ENCODE peak calls at places on chromosomes 4 and X, in four cellular contexts. F is K562, J is HepG2, T is GM12878. Y is an unnamed sample.

GRCh38 chr4:82553020-82553419 is 8.8 kb downstream of the TMEM150C start:
- DNase-seq in F (no peak), J (no peak), T (no peak), Y (no peak)

GRCh38 chr4:68724922-68725321 is 54.5 kb upstream of the UGT2B15 start:
- DNase-seq in F (no peak), J (no peak), T (no peak), Y (no peak)

GRCh38 chr4:10983274-10983673 is 298.7 kb upstream of the CLNK start:
- DNase-seq in F (no peak), J (no peak), T (no peak), Y (no peak)

GRCh38 chrX:72028701-72029470 is 102.8 kb downstream of the RTL5 start:
- DNase-seq in F (no peak), J (no peak), T (no peak), Y (no peak)

GRCh38 chrX:12672362-12673106 is 118.7 kb upstream of the PRPS2 start:
- DNase-seq in F (no peak), J (no peak), T (no peak), Y (no peak)

GRCh38 chr4:119525771-119526712 is 102.6 kb downstream of the PDE5A start:
- DNase-seq in F (no peak), J (no peak), T (no peak), Y (no peak)

GRCh38 chrX:85111347-85111746 is 107.7 kb downstream of the APOOL start:
- DNase-seq in F (peak), J (no peak), T (no peak), Y (no peak)

GRCh38 chr4:55086561-55086960 is 38.8 kb downstream of the KDR start:
- DNase-seq in F (no peak), J (no peak), T (no peak), Y (no peak)

GRCh38 chrX:105837227-105837626 is 14.9 kb downstream of the NRK start:
- DNase-seq in F (no peak), J (no peak), T (no peak), Y (no peak)

GRCh38 chrX:71652405-71652804 is 14.9 kb upstream of the LOC101059915 start:
- DNase-seq in F (peak), J (peak), T (no peak), Y (peak)

GRCh38 chrX:155070975-155071693 is at the start of the genes BRCC3, CMC4 and MTCP1:
- DNase-seq in F (peak), J (peak), T (peak), Y (peak)
- TF ChIP-seq CREM in F (peak), J (no peak), T (no peak), Y (no peak)

DNA sequence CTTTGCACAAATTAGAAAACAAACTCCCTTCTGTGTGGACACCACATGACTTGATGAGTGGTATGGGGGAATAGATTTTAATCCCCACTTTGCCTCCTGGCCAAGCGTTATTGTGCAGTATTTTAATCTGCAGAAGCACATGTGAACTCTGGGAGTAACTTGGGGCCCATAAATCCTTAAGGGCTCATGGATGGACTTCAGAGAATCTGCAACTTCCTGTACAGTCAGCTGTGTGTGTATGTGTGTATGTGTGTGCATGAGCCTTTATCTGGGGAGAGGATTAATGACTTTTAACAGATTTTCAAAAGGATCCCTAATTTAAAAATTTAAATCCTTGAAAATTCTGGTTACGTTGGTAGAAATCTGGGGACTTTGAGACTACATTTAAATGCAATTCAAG is 105.0 kb upstream of the PAQR3 start:
- DNase-seq in F (no peak), J (no peak), T (no peak), Y (no peak)
- TF ChIP-seq CREM in F (no peak), J (no peak), T (no peak), Y (no peak)

GRCh38 chrX:134999469-134999868 is 8.7 kb downstream of the SMIM10 start:
- DNase-seq in F (no peak), J (peak), T (peak), Y (no peak)
- TF ChIP-seq CREM in F (no peak), J (no peak), T (no peak), Y (no peak)

DNA sequence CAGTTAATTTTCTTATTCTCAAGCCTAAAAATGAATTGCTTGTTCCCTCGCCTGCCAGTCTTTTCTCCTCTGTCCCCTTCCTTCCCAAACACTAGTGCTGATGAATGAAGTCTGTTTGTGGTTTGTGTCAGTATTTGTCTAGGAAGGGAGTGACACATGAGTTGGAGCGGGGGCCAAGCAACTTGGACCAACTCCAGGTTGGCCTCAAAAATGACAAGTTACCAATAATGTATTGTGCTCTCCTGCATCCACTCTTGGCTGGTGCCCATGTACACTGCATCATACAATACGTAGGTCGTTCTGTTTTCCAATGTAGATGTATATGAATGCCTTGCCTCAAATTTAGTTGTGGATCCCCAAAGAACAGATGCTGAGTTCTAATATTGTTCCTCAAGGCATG is 223.0 kb upstream of the GPC4 start:
- DNase-seq in F (no peak), J (no peak), T (no peak), Y (no peak)
- TF ChIP-seq CREM in F (no peak), J (no peak), T (no peak), Y (no peak)

DNA sequence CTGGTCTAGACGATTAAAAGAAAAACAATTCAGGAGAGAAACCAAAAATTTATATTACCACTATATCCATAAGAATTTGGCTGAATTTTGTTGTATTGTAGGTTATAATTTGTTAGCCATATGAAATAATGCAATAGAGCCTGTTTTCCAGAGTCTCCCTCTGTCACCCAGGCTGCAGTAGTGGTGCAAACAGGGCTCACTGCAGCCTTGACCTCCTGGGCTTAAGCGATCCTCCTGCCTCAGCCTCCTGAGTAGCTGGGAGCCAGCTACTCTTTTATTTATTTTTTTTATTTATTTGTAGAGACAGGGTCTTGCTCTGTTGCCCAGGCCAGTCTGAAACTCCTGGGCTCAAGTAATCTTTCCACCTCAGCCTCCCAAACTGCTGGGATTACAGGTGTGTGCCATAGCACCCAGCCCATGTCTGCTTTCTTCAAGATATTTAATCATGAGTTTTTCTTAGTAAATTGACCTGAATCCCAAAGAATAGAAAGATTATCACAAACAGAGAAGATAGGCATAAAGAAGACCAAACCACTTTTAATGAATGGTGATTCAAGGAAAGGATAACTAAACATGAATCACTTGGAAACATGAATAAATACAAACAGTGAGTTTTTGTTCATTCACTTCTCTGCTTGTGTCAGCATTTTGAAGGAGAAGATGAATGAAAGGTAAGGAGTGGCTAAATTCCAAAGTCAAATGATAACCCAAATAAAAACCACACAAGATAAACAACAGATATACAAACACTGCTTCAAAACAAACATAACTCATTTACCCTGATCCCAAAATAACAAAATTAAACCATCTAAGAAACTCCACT is 82.1 kb downstream of the PPP3CA start:
- DNase-seq in F (no peak), J (no peak), T (no peak), Y (no peak)
- TF ChIP-seq CREM in F (no peak), J (no peak), T (no peak), Y (no peak)

DNA sequence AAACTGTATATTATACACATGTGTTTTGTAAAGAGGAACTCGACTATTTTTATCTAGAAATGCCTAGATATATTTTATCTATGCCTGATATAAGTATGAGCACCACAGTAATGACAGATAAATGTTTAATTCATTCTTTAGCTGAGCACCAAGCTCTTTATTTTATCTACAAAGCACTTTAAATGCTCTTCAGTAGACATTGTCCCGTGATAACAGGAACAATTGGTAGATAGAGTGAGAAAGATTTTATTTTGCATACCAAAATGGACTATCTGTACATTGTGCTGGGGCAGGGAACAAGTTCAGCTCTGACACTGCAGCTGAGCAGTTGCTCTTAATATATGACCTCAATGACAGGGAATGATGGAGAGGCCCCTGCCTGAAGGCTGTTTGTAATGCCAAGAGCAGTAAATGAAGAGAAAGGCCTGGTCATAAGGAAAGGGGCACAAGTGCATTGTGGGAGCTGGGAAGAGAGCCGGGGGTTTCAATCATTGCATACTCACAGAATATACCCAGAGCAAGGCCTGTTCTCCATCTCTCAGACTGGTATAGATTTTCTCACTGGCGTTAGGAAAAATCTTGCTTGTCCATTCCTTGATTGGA is 57.3 kb downstream of the SEPTIN11 start:
- DNase-seq in F (no peak), J (no peak), T (no peak), Y (no peak)
- TF ChIP-seq CREM in F (no peak), J (no peak), T (no peak), Y (no peak)

GRCh38 chr4:8410641-8411271 is 29.8 kb downstream of the ACOX3 start:
- DNase-seq in F (peak), J (peak), T (no peak), Y (peak)
- TF ChIP-seq CREM in F (peak), J (no peak), T (no peak), Y (no peak)

DNA sequence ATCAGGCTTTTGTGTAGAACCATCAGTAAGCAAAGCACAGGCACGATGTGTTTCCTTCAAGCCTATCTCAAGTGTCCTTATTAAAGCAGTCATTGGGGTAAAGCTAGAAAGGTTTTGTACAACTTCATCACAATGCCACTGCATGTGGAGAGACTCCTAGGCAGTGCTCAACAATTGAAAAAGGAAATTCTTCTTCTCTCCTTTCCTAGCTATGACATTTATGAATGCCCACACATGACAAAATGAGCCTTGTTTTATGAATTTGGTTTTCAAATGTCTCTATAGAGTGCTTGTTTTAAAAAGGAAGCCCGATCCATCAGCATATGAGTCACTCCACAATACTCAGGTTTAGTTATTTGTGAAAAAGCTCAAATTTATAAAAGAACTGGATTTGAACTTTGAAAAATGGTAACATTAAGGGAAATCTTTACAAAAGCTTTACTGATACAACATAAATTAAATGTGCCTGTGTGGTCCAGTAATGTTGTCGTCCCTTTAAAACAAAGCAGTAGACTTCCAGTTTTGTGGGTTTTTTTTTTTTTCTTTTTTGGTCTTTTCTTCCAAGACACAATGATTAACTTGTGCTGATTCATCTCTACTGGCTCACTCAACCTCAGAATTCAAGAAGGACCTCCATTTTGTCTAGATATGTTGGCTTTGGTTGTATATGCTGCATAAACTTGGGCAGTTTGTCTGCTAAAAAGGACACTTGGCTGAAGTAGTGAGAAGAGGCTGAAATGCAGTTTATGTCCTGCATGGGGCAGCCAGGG is 273.8 kb downstream of the GASK1B start:
- DNase-seq in F (no peak), J (no peak), T (no peak), Y (no peak)
- TF ChIP-seq CREM in F (no peak), J (no peak), T (no peak), Y (no peak)